ENCODE peak calls at places on chromosomes 4 and X, in nine cellular contexts. E is adrenal gland, B is pancreas, M is prostate gland, O is IMR-90, P is thoracic aorta, Z is PC-9, Y is aorta, S is sigmoid colon. R is an unnamed sample.

GRCh38 chr4:189206953-189207352 is 733.7 kb upstream of the FRG1 start:
- DNase-seq in O (no peak), E (no peak), Y (no peak), Z (no peak), M (no peak), P (no peak), B (no peak), S (no peak), R (no peak)

GRCh38 chrX:150664290-150664689 is 28.9 kb upstream of the MTMR1 start:
- DNase-seq in P (no peak), E (peak; percentile 70), O (no peak), Y (no peak), M (peak; percentile 39), S (peak; percentile 71), Z (no peak), B (peak; percentile 85), R (peak; percentile 7)

GRCh38 chrX:134623293-134624045 is 34.8 kb downstream of the PLAC1 start:
- DNase-seq in S (no peak), B (no peak), M (no peak), Y (no peak), Z (no peak), P (no peak), O (peak; percentile 44), E (no peak), R (no peak)

GRCh38 chrX:40651620-40652223 is 4.4 kb upstream of the CXorf38 start:
- DNase-seq in Z (no peak), M (peak; percentile 42), Y (peak; percentile 75), E (peak; percentile 73), P (peak; percentile 5), O (peak; percentile 65), S (peak; percentile 81), B (no peak), R (peak; percentile 71)

GRCh38 chrX:25020391-25021131 is 4.8 kb upstream of the ARX start:
- DNase-seq in B (no peak), O (no peak), M (no peak), E (no peak), P (no peak), S (no peak), Z (no peak), Y (no peak), R (peak; percentile 44)

GRCh38 chr4:6449335-6449734 is 23.1 kb downstream of the PPP2R2C start:
- DNase-seq in S (no peak), O (no peak), Y (no peak), M (no peak), Z (no peak), E (no peak), P (no peak), B (no peak), R (no peak)

GRCh38 chr4:17665346-17665745 is 50.9 kb downstream of the MED28 start:
- DNase-seq in M (no peak), S (no peak), P (no peak), Z (no peak), E (no peak), Y (no peak), B (no peak), O (no peak), R (no peak)

GRCh38 chr4:174216935-174217272 is 66.6 kb downstream of the FBXO8 start:
- DNase-seq in E (no peak), M (no peak), S (no peak), P (no peak), Y (no peak), O (no peak), B (no peak), Z (no peak), R (no peak)

GRCh38 chr4:142497606-142498005 is 348.5 kb downstream of the INPP4B start:
- DNase-seq in E (no peak), Z (no peak), S (no peak), P (no peak), M (no peak), O (no peak), B (no peak), Y (no peak), R (peak; percentile 50)

GRCh38 chrX:20218809-20219505 is 47.8 kb downstream of the RPS6KA3 start:
- DNase-seq in B (no peak), O (peak; percentile 20), Z (no peak), Y (no peak), M (no peak), P (no peak), S (peak; percentile 65), E (no peak), R (peak; percentile 71)

GRCh38 chr4:177301127-177301639 is 8.5 kb upstream of the NEIL3 start:
- DNase-seq in E (no peak), B (no peak), S (no peak), M (no peak), P (no peak), Z (no peak), Y (no peak), O (no peak), R (no peak)

GRCh38 chrX:49066278-49066677 is 7.5 kb downstream of the CCDC120 start:
- DNase-seq in Z (no peak), S (no peak), Y (no peak), P (no peak), B (no peak), O (no peak), E (no peak), M (no peak), R (no peak)

GRCh38 chr4:43277003-43277402 is 384.5 kb downstream of the GRXCR1 start:
- DNase-seq in Z (no peak), M (no peak), B (no peak), Y (no peak), S (no peak), E (no peak), O (peak; percentile 69), P (no peak), R (no peak)

GRCh38 chr4:41976775-41977516 is 4.6 kb upstream of the DCAF4L1 start:
- DNase-seq in S (no peak), M (no peak), B (no peak), P (no peak), Z (no peak), O (peak; percentile 2), E (no peak), Y (no peak), R (no peak)

GRCh38 chr4:40471923-40472322 is 136.8 kb downstream of the CHRNA9 start:
- DNase-seq in P (no peak), Z (no peak), E (no peak), B (no peak), O (peak; percentile 37), S (no peak), M (no peak), Y (no peak), R (no peak)

GRCh38 chr4:69727924-69728323 is 32.5 kb downstream of the SULT1B1 start:
- DNase-seq in Z (no peak), Y (no peak), E (no peak), O (no peak), S (no peak), P (no peak), M (no peak), B (no peak), R (no peak)

GRCh38 chrX:56248492-56248891 is 16.3 kb downstream of the KLF8 start:
- DNase-seq in Y (peak; percentile 47), B (no peak), M (peak; percentile 26), E (peak; percentile 49), Z (no peak), P (no peak), S (peak; percentile 69), O (peak; percentile 25), R (peak; percentile 5)

DNA sequence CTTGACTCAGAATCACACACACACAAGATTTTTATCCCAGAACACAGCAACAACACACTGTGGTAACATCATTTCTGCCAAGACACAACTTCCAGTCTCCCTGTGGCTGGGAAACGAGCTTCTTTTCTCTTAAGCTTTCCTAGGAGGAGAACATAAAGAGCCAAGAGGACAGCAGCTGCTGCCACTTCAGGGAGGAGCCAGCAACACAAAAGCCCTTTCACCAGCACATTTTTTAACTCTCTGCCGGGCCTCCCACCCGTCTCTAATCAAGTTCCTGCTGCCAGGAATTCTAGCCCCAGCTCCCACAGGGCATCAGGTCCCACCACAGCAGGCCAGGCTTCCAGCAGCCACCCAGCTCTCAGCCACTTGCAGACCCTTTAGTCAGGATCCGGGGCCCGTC is 22.4 kb downstream of the FAT1 start:
- DNase-seq in Y (peak; percentile 58), B (no peak), O (peak; percentile 41), E (no peak), S (no peak), M (peak; percentile 27), Z (no peak), P (no peak), R (peak; percentile 88)
- H3K4me3 ChIP-seq in Y (peak overlapping the region; percentile 28), B (no peak overlapping the region), O (no peak overlapping the region), E (no peak overlapping the region), S (no peak overlapping the region), M (no peak overlapping the region), Z (no peak overlapping the region), P (peak overlapping the region; percentile 56), R (peak overlapping the region; percentile 38)

DNA sequence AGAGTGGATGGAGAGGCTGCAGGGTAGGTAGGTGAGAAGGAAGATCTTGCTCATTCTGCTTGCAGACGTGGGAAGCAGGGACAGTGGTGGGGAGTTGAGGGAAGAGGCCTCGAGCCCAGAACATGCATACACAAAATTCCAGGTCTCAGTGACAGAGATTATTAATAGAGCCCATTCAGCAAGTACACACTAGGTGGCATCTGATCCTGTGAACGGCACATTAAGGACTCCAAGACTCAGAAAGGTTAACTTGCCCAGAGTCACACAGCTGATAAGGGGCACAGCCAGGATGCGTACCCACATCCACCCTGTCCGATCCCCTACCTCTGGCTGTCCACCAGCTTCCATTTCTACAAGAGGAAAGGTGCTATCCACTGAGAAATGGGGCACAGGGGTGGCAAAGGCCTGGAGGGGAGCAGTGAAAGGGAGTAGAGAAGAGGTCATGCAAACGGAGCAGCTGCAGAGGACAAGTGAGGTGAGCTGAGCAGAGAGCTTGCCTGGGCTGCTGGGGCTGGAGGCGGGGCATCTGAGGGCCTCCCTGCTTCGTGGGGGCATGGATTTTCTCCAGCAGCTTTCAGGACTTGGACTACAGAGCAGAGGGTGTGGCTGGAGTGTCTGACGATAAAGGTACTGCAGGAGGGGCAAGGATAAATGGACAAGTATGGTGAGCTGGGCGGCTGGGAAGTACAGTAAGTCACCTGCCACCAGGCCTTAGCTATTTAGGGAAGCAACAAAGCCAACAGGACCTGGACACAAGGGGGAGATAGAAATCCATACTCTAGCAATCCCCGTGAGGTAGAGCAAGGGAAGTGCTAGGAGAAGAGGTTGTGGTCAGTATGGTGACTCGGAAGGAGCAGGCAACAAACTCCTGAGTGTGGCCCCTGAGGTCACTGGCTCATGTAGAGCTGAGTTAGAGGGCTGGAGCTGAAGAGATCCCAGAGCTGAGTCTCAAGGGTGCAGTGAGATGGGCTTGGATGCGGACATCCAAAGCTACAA is 11.2 kb downstream of the IDS start:
- DNase-seq in M (no peak), Z (peak; percentile 51), O (no peak), Y (no peak), S (no peak), B (no peak), P (no peak), E (no peak), R (no peak)
- H3K27ac ChIP-seq in M (no peak overlapping the region), Z (peak overlapping the region; percentile 86), O (no peak overlapping the region), Y (no peak overlapping the region), S (no peak overlapping the region), B (no peak overlapping the region), P (no peak overlapping the region), E (no peak overlapping the region), R (no peak overlapping the region)

GRCh38 chr4:83267835-83268475 is 16.6 kb downstream of the COQ2 start:
- DNase-seq in O (no peak), Z (no peak), M (no peak), S (no peak), Y (no peak), B (no peak), P (no peak), E (no peak), R (no peak)
- H3K4me3 ChIP-seq in O (no peak overlapping the region), Z (no peak overlapping the region), M (no peak overlapping the region), S (no peak overlapping the region), Y (no peak overlapping the region), B (no peak overlapping the region), P (no peak overlapping the region), E (no peak overlapping the region), R (no peak overlapping the region)

GRCh38 chr4:122121593-122121992 is 30.5 kb upstream of the BLTP1 start:
- DNase-seq in B (no peak), E (no peak), Y (no peak), Z (no peak), S (no peak), P (no peak), O (no peak), M (no peak), R (no peak)
- H3K27ac ChIP-seq in B (no peak overlapping the region), E (no peak overlapping the region), Y (no peak overlapping the region), Z (no peak overlapping the region), S (no peak overlapping the region), P (no peak overlapping the region), O (no peak overlapping the region), M (no peak overlapping the region), R (no peak overlapping the region)

R was measured in SJCRH30.